ENCODE peak calls at places on chromosome 20, in seven cellular contexts. S, C, X, Q, A, D and N are unnamed samples.

GRCh38 chr20:7980332-7981046 is 39.1 kb downstream of the TMX4 start:
- DNase-seq in C (no peak), X (no peak), A (peak; percentile 53), D (no peak), Q (peak; percentile 70), S (no peak), N (no peak)

GRCh38 chr20:46955601-46956556 is 61.2 kb downstream of the EYA2 start:
- DNase-seq in Q (no peak), A (no peak), C (no peak), D (no peak), X (no peak), S (no peak), N (no peak)

GRCh38 chr20:50034567-50035170 is 51.9 kb downstream of the SNAI1 start:
- DNase-seq in S (no peak), A (peak; percentile 90), D (no peak), C (no peak), X (peak; percentile 78), Q (peak; percentile 86), N (no peak)

GRCh38 chr20:17471606-17472187 is 59.5 kb downstream of the BFSP1 start:
- DNase-seq in A (no peak), C (no peak), X (no peak), Q (no peak), S (no peak), D (no peak), N (no peak)

GRCh38 chr20:13220194-13220856 is 749 bp upstream of the ISM1 start:
- DNase-seq in Q (peak; percentile 55), C (peak; percentile 24), X (no peak), S (peak; percentile 94), D (no peak), A (peak; percentile 32), N (peak; percentile 81)

GRCh38 chr20:63980317-63980805 is 571 bp upstream of the PRPF6 start:
- DNase-seq in X (no peak), A (peak; percentile 91), C (peak; percentile 24), D (no peak), S (no peak), Q (no peak), N (no peak)

GRCh38 chr20:31568773-31569162 is 36.3 kb upstream of the ID1 start:
- DNase-seq in Q (no peak), C (no peak), A (no peak), S (no peak), X (no peak), D (no peak), N (no peak)

GRCh38 chr20:3233131-3233990 is 5.6 kb downstream of the SLC4A11 start:
- DNase-seq in A (no peak), D (no peak), C (no peak), S (no peak), Q (no peak), X (no peak), N (no peak)

GRCh38 chr20:21808863-21809664 is 103.6 kb downstream of the PAX1 start:
- DNase-seq in A (peak; percentile 5), Q (peak; percentile 66), X (no peak), D (peak; percentile 1), S (peak; percentile 89), C (peak; percentile 47), N (no peak)

GRCh38 chr20:20373046-20373706 is 5.3 kb downstream of the INSM1 start:
- DNase-seq in Q (no peak), X (no peak), C (no peak), A (no peak), D (no peak), S (no peak), N (no peak)

GRCh38 chr20:64191002-64191401 is 26.8 kb downstream of the MYT1 start:
- DNase-seq in S (no peak), D (no peak), X (no peak), A (no peak), C (no peak), Q (no peak), N (no peak)

GRCh38 chr20:51492167-51493092 is 50.1 kb downstream of the NFATC2 start:
- DNase-seq in Q (no peak), S (peak; percentile 88), C (no peak), D (no peak), X (no peak), A (no peak), N (no peak)

GRCh38 chr20:18057106-18057993 is at the start of gene OVOL2:
- DNase-seq in S (no peak), D (no peak), C (no peak), Q (no peak), X (no peak), A (peak; percentile 77), N (no peak)

GRCh38 chr20:219290-220115 is 7.6 kb upstream of the DEFB129 start:
- DNase-seq in X (no peak), C (no peak), S (no peak), A (peak; percentile 56), D (no peak), Q (peak; percentile 51), N (no peak)

GRCh38 chr20:11891081-11891826 is 26.4 kb upstream of the BTBD3 start:
- DNase-seq in S (peak; percentile 86), A (peak; percentile 39), X (no peak), C (peak; percentile 15), D (no peak), Q (peak; percentile 21), N (peak; percentile 80)

GRCh38 chr20:25276533-25277050 is 28.7 kb downstream of the PYGB start:
- DNase-seq in D (no peak), C (no peak), X (no peak), S (peak; percentile 77), Q (no peak), A (no peak), N (peak; percentile 74)

GRCh38 chr20:45029884-45030283 is 63.6 kb downstream of the STK4 start:
- DNase-seq in X (no peak), C (no peak), Q (no peak), A (no peak), S (no peak), D (no peak), N (no peak)

GRCh38 chr20:35947489-35947888 is 6.8 kb downstream of the SCAND1 start:
- DNase-seq in C (no peak), Q (peak; percentile 55), A (no peak), S (no peak), D (no peak), X (no peak), N (no peak)

GRCh38 chr20:40612247-40612646 is 76.8 kb downstream of the MAFB start:
- DNase-seq in D (no peak), A (no peak), X (no peak), C (no peak), Q (no peak), S (no peak), N (no peak)

GRCh38 chr20:2798814-2799213 is 1.6 kb downstream of the CPXM1 start:
- DNase-seq in S (no peak), Q (no peak), C (no peak), X (no peak), D (no peak), A (no peak), N (no peak)

GRCh38 chr20:62049342-62050165 is 16.1 kb downstream of the TAF4 start:
- DNase-seq in A (no peak), S (peak; percentile 54), C (no peak), D (no peak), Q (no peak), X (no peak), N (peak; percentile 66)